ENCODE peak calls at places on chromosomes 13 and 19, in six cellular contexts. W is neural crest cell, T is H9, D is GM23338, C is pancreas, X is natural killer cell. L is an unnamed sample.

GRCh38 chr19:16143399-16144215 is at the start of gene HSH2D:
- DNase-seq in W (no peak), T (peak; percentile 93), D (peak; percentile 86), C (peak; percentile 86), X (peak; percentile 73), L (peak; percentile 84)

GRCh38 chr13:41520699-41521630 is 63.6 kb downstream of the RGCC start:
- DNase-seq in W (no peak), T (no peak), D (no peak), C (no peak), X (no peak), L (no peak)

GRCh38 chr19:13492128-13492527 is 14.2 kb downstream of the CACNA1A start:
- DNase-seq in W (no peak), T (no peak), D (peak; percentile 67), C (no peak), X (no peak), L (no peak)

GRCh38 chr19:3985643-3986259 is 488 bp upstream of the EEF2 start:
- DNase-seq in W (no peak), T (no peak), D (no peak), C (no peak), X (no peak), L (no peak)

GRCh38 chr19:42206871-42207755 is 10.4 kb downstream of the DEDD2 start:
- DNase-seq in W (no peak), T (no peak), D (no peak), C (no peak), X (no peak), L (no peak)

GRCh38 chr13:28761586-28761985 is 42.8 kb upstream of the SLC46A3 start:
- DNase-seq in W (no peak), T (no peak), D (no peak), C (no peak), X (no peak), L (no peak)

GRCh38 chr19:48713041-48713863 is 6.3 kb downstream of the MAMSTR start:
- DNase-seq in W (no peak), T (peak; percentile 83), D (peak; percentile 84), C (peak; percentile 31), X (no peak), L (no peak)

GRCh38 chr19:40783711-40784110 is 5.7 kb downstream of the RAB4B start:
- DNase-seq in W (no peak), T (no peak), D (no peak), C (no peak), X (no peak), L (no peak)

GRCh38 chr13:101572456-101572855 is 120.0 kb downstream of the ITGBL1 start:
- DNase-seq in W (no peak), T (no peak), D (no peak), C (no peak), X (no peak), L (no peak)

GRCh38 chr13:72839831-72840426 is 58.0 kb downstream of the PIBF1 start:
- DNase-seq in W (peak; percentile 8), T (peak; percentile 54), D (peak; percentile 75), C (peak; percentile 67), X (no peak), L (peak; percentile 30)

DNA sequence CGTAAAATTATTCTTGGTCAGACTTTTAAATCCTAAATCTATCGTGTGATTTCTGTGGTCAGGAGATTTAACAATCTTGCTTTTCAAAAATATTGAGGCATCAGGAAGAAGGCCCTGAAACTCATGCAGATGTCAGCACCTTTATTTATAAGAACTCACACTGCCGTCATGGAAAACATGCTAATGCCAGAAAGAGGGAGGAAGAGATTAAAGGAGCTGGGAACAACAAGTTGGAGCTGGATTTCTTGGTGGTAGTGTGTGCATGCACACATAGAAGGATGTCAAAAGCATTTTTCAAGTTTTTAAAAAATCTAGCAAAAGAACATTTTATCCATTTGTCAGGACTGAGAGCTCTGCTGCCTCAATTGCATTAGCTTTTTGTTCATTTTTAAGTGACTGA is 342.5 kb downstream of the SPRY2 start:
- DNase-seq in W (no peak), T (no peak), D (no peak), C (no peak), X (no peak), L (no peak)
- TF ChIP-seq CTCF in W (no peak), T (no peak), D (no peak), C (no peak), X (no peak), L (no peak)

DNA sequence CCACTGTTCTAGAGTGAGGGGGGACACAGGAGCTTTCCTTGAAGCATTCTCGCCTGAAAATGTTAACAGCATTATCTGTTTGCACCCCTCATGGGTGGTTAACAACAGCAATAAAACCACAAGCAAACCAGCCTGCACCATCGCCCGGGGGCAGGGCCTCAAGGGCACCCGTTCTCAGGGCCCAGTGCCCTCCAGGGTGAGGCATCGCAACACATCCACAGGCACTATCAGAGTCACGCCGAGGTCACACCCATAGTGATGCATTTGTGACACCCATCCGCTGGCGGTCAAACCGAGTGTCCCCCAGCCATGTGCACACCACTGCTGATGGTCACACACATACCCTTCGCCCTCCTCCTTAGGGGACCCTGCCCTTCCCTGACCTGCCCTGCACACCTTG is 4.6 kb downstream of the FUT5 start:
- DNase-seq in W (no peak), T (no peak), D (no peak), C (no peak), X (peak; percentile 31), L (no peak)
- TF ChIP-seq CTCF in W (no peak), T (no peak), D (no peak), C (no peak), X (no peak), L (no peak)

DNA sequence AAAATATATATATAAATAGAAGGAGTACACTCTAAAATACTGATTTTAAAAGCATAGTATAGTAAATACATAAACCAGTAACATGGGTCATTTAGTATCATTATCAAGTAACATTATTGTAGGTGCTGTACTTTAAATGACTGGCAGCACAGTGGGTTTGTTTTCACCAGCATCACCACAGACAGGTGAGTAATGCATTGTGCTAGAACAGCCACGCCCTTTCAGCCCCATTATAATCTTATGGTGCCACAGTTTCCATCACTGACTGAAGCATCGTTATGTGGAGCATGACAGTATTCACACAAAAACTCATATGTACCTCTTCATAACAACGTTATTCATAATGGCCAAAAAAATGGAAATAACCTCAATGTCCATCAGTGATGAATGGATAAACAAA is 88.3 kb downstream of the DHRS12 start:
- DNase-seq in W (no peak), T (no peak), D (no peak), C (no peak), X (no peak), L (no peak)
- TF ChIP-seq CTCF in W (no peak), T (no peak), D (no peak), C (no peak), X (no peak), L (no peak)

DNA sequence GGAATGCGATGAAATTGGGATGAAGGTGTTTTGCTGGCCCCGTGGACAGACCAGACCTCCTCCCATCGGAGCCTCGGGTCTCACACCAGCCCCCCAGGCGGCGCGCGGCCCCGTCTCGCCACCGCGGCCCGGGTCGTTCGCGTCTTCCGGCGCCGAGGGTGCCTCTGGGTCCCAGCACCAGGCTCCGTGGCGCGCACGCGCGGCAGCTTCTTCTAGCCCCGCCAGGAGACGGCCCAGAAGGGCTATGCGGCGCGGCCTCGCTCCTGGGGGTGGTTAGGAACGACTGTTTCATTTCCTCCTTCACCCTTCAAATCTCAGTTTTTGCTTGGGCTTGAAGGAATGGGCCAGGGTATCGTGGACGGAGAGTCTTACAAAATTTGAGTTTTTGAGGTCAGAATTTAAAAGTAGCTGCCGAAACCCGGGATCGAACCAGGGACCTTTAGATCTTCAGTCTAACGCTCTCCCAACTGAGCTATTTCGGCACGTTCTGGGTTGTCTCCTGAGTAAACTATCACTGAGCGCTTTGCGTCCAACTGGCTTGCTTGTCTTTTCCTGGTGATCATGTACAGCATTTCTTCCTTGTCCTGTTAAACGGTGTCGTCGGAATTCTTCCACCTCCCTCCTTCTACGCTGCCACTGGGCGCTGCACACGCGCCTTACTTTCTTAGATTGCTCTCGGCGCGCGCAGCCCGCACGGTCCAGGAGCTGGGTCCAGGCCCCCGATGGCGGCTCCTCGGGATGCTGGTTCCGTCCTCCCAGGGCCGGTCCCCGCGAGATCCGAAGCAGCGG is 46.5 kb downstream of the TGDS start:
- DNase-seq in W (peak; percentile 92), T (peak; percentile 91), D (peak; percentile 87), C (peak; percentile 96), X (peak; percentile 90), L (peak; percentile 92)
- TF ChIP-seq CTCF in W (no peak), T (no peak), D (no peak), C (no peak), X (no peak), L (peak; percentile 10)

L was measured in B cell.